ENCODE peak calls at places on chromosomes 5 and 9, in eight cellular contexts. B is pancreas; Z is naive thymus-derived CD4-positive, alpha-beta T cell; A is cardiac muscle cell; J is fibroblast of lung; R is GM23248; M is GM12878; P is psoas muscle. Q is an unnamed sample.

GRCh38 chr5:161105563-161105962 is 253.6 kb upstream of the ATP10B start:
- DNase-seq in B (peak; percentile 19), Z (no peak), A (peak; percentile 66), J (peak; percentile 70), R (peak; percentile 74), M (no peak), P (no peak), Q (no peak)

GRCh38 chr9:105132576-105132975 is 111.9 kb upstream of the SLC44A1 start:
- DNase-seq in B (no peak), Z (no peak), A (no peak), J (peak; percentile 97), R (peak; percentile 84), M (no peak), P (no peak), Q (no peak)

GRCh38 chr5:180109920-180110319 is 38.4 kb upstream of the RNF130 start:
- DNase-seq in B (no peak), Z (no peak), A (no peak), J (no peak), R (no peak), M (no peak), P (no peak), Q (no peak)

GRCh38 chr5:80034962-80035821 is at the start of gene THBS4:
- DNase-seq in B (no peak), Z (no peak), A (peak; percentile 40), J (no peak), R (peak; percentile 16), M (no peak), P (peak; percentile 46), Q (no peak)

GRCh38 chr5:138884554-138884953 is 9.4 kb upstream of the LRRTM2 start:
- DNase-seq in B (no peak), Z (no peak), A (no peak), J (no peak), R (no peak), M (no peak), P (no peak), Q (no peak)

GRCh38 chr9:134869554-134870310 is 10.9 kb upstream of the FCN2 start:
- DNase-seq in B (no peak), Z (no peak), A (no peak), J (no peak), R (no peak), M (no peak), P (no peak), Q (no peak)

GRCh38 chr5:120293796-120294195 is 170.3 kb upstream of the PRR16 start:
- DNase-seq in B (no peak), Z (no peak), A (no peak), J (peak; percentile 92), R (peak; percentile 93), M (no peak), P (no peak), Q (no peak)

GRCh38 chr9:77005216-77005615 is 14.2 kb upstream of the FOXB2 start:
- DNase-seq in B (no peak), Z (no peak), A (no peak), J (no peak), R (no peak), M (no peak), P (no peak), Q (no peak)

GRCh38 chr9:70406446-70406862 is 8.0 kb downstream of the KLF9 start:
- DNase-seq in B (no peak), Z (peak; percentile 28), A (no peak), J (peak; percentile 74), R (peak; percentile 45), M (no peak), P (no peak), Q (peak; percentile 44)

GRCh38 chr5:132871459-132871858 is 2.0 kb upstream of the LEAP2 start:
- DNase-seq in B (no peak), Z (no peak), A (no peak), J (no peak), R (no peak), M (no peak), P (no peak), Q (no peak)

GRCh38 chr9:97366889-97367288 is 45.0 kb upstream of the TDRD7 start:
- DNase-seq in B (no peak), Z (no peak), A (no peak), J (no peak), R (no peak), M (no peak), P (no peak), Q (no peak)

GRCh38 chr9:137411670-137412380 is 11.1 kb downstream of the EXD3 start:
- DNase-seq in B (peak; percentile 70), Z (no peak), A (no peak), J (peak; percentile 94), R (peak; percentile 86), M (peak; percentile 43), P (peak; percentile 82), Q (no peak)

GRCh38 chr5:76556511-76557221 is 66.5 kb downstream of the F2RL2 start:
- DNase-seq in B (no peak), Z (no peak), A (no peak), J (no peak), R (no peak), M (peak; percentile 65), P (no peak), Q (peak; percentile 5)

GRCh38 chr5:36398137-36398536 is 96.4 kb upstream of the RANBP3L start:
- DNase-seq in B (no peak), Z (no peak), A (peak; percentile 40), J (peak; percentile 71), R (peak; percentile 56), M (no peak), P (no peak), Q (no peak)

GRCh38 chr5:35182541-35183242 is 47.6 kb downstream of the PRLR start:
- DNase-seq in B (no peak), Z (no peak), A (no peak), J (no peak), R (no peak), M (no peak), P (no peak), Q (no peak)

GRCh38 chr5:39639618-39640078 is 214.9 kb upstream of the DAB2 start:
- DNase-seq in B (no peak), Z (no peak), A (no peak), J (peak; percentile 59), R (peak; percentile 31), M (no peak), P (no peak), Q (no peak)

GRCh38 chr9:118882674-118883073 is 486.6 kb downstream of the BRINP1 start:
- DNase-seq in B (no peak), Z (no peak), A (no peak), J (peak; percentile 86), R (peak; percentile 55), M (no peak), P (no peak), Q (no peak)

GRCh38 chr5:132468665-132469379 is 21.8 kb downstream of the IRF1 start:
- DNase-seq in B (no peak), Z (no peak), A (no peak), J (no peak), R (no peak), M (no peak), P (no peak), Q (no peak)

GRCh38 chr9:109765278-109765677 is 14.7 kb upstream of the PALM2AKAP2 start:
- DNase-seq in B (no peak), Z (no peak), A (no peak), J (no peak), R (no peak), M (no peak), P (no peak), Q (no peak)

GRCh38 chr5:168714046-168714445 is 134.9 kb upstream of the PANK3 start:
- DNase-seq in B (no peak), Z (no peak), A (no peak), J (peak; percentile 56), R (peak; percentile 68), M (no peak), P (no peak), Q (no peak)

GRCh38 chr5:39256472-39256871 is 37.1 kb upstream of the FYB1 start:
- DNase-seq in B (no peak), Z (no peak), A (no peak), J (peak; percentile 78), R (peak; percentile 89), M (peak; percentile 56), P (no peak), Q (no peak)

GRCh38 chr5:10760033-10760975 is 730 bp downstream of the DAP start:
- DNase-seq in B (peak; percentile 83), Z (no peak), A (peak; percentile 74), J (peak; percentile 60), R (peak; percentile 81), M (no peak), P (no peak), Q (no peak)

GRCh38 chr9:114317665-114318357 is 5.1 kb upstream of the ORM1 start:
- DNase-seq in B (no peak), Z (no peak), A (no peak), J (peak; percentile 13), R (peak; percentile 63), M (no peak), P (no peak), Q (no peak)

GRCh38 chr9:120909904-120910303 is 16.7 kb downstream of the TRAF1 start:
- DNase-seq in B (no peak), Z (no peak), A (no peak), J (no peak), R (no peak), M (no peak), P (no peak), Q (peak; percentile 54)
- H3K4me1 ChIP-seq in B (no peaks in the 10 kb centered on the region), Z (peaks cover 59% of the 10 kb centered on the region), A (peaks cover 6% of the 10 kb centered on the region), J (peaks cover 2% of the 10 kb centered on the region), R (no peaks in the 10 kb centered on the region), M (peaks cover 7% of the 10 kb centered on the region), P (no peaks in the 10 kb centered on the region), Q (peaks cover 75% of the 10 kb centered on the region)

DNA sequence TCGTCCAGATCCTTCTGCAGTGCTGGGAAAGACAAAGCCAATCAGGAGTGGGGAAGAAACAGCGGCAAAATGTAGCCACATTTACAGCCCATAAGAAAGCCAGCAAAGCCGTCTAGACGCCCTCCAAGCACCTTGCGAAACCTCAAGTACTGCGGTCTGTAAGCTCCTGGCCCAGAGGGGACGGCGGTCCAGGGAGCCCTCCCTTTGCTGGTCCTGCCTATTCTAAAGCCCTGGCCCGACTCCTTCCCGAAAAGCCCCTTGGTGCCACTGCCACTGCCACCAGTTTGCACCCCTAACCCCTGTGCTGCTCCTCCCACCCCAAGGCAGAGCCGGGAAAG is 1.1 kb downstream of the TOR1A start:
- DNase-seq in B (no peak), Z (no peak), A (no peak), J (no peak), R (peak; percentile 54), M (no peak), P (no peak), Q (no peak)
- H3K27ac ChIP-seq in B (no peak overlapping the region), Z (peak overlapping the region; percentile 61), A (peak overlapping the region; percentile 84), J (peak overlapping the region; percentile 59), R (peak overlapping the region; percentile 53), M (peak overlapping the region; percentile 50), P (no peak overlapping the region), Q (peak overlapping the region; percentile 68)

DNA sequence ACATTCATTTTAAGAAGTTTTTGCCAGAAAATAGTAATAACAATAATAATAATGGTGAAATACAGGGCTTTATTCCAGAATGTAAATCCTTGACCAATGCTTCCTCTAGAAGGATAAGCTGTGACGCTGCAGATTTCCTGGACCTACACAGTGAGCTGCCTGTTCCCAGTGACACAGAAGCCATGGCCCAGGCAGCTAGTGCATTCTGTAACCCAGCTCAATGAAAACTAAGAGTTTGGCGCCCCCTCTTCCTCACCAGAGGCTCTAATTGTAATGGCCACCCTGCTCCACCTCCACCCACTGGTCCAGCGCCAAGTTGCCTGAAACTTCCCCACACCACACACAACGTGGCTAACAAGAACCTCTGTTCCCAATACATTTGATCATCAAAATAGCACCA is 248.2 kb downstream of the CETN3 start:
- DNase-seq in B (peak; percentile 49), Z (no peak), A (peak; percentile 78), J (peak; percentile 40), R (peak; percentile 45), M (no peak), P (no peak), Q (no peak)
- H3K4me3 ChIP-seq in B (no peak overlapping the region), Z (no peak overlapping the region), A (no peak overlapping the region), J (no peak overlapping the region), R (no peak overlapping the region), M (no peak overlapping the region), P (no peak overlapping the region), Q (no peak overlapping the region)

GRCh38 chr5:158933494-158934318 is 166.0 kb downstream of the EBF1 start:
- DNase-seq in B (no peak), Z (no peak), A (no peak), J (no peak), R (no peak), M (no peak), P (no peak), Q (no peak)
- H3K4me1 ChIP-seq in B (no peaks in the 10 kb centered on the region), Z (no peaks in the 10 kb centered on the region), A (no peaks in the 10 kb centered on the region), J (no peaks in the 10 kb centered on the region), R (no peaks in the 10 kb centered on the region), M (no peaks in the 10 kb centered on the region), P (no peaks in the 10 kb centered on the region), Q (no peaks in the 10 kb centered on the region)